ENCODE peak calls at places on chromosomes 5 and 9, in four cellular contexts. U is tibial nerve, P is stomach, I is A673. L is an unnamed sample. For H3K4me1, the result is how much of the 10 kb centered on the place peaks cover.

GRCh38 chr5:173710528-173710927 is 94.1 kb upstream of the BOD1 start:
- DNase-seq in U (no peak), I (no peak), P (no peak), L (no peak)

GRCh38 chr5:1515311-1515920 is 8.3 kb downstream of the LPCAT1 start:
- DNase-seq in P (peak), I (no peak), U (no peak), L (peak)

GRCh38 chr5:95963650-95964410 is 2.2 kb upstream of the ELL2 start:
- DNase-seq in I (peak), P (no peak), U (no peak), L (no peak)

GRCh38 chr9:134618163-134618822 is 23.3 kb upstream of the COL5A1 start:
- DNase-seq in I (no peak), U (no peak), P (no peak), L (no peak)

GRCh38 chr9:16090907-16091629 is 538.2 kb downstream of the CCDC171 start:
- DNase-seq in U (no peak), P (no peak), I (no peak), L (no peak)

GRCh38 chr5:180194410-180195345 is 14.3 kb downstream of the RASGEF1C start:
- DNase-seq in I (no peak), P (no peak), U (no peak), L (no peak)

GRCh38 chr5:95406426-95407093 is 15.4 kb downstream of the FAM81B start:
- DNase-seq in P (peak), I (peak), U (no peak), L (no peak)

GRCh38 chr5:66814146-66814991 is 218.2 kb downstream of the MAST4 start:
- DNase-seq in I (peak), U (peak), P (no peak), L (no peak)

GRCh38 chr5:176724472-176724871 is 77.2 kb downstream of the TSPAN17 start:
- DNase-seq in P (no peak), U (no peak), I (no peak), L (no peak)

GRCh38 chr9:35481347-35481975 is 8.4 kb upstream of the RUSC2 start:
- DNase-seq in P (peak), U (peak), I (peak), L (no peak)

GRCh38 chr5:179123491-179124328 is 63.5 kb downstream of the ZNF354C start:
- DNase-seq in I (no peak), U (no peak), P (peak), L (no peak)

GRCh38 chr9:32550046-32550608 is 2.0 kb upstream of the SMIM27 start:
- DNase-seq in I (peak), U (no peak), P (no peak), L (no peak)

GRCh38 chr5:172102913-172103629 is 85.0 kb downstream of the STK10 start:
- DNase-seq in P (peak), U (no peak), I (peak), L (peak)

GRCh38 chr9:75626860-75627259 is 263.6 kb upstream of the PCSK5 start:
- DNase-seq in P (no peak), I (no peak), U (no peak), L (no peak)

GRCh38 chr5:158198636-158199035 is 339.7 kb upstream of the CLINT1 start:
- DNase-seq in U (no peak), P (no peak), I (no peak), L (no peak)

GRCh38 chr5:5676218-5676617 is 253.7 kb downstream of the ICE1 start:
- DNase-seq in P (no peak), U (no peak), I (no peak), L (no peak)

GRCh38 chr5:176436641-176437040 is 11.5 kb upstream of the FAF2 start:
- DNase-seq in P (no peak), I (no peak), U (no peak), L (no peak)

GRCh38 chr5:54713923-54714581 is 196.5 kb downstream of the SNX18 start:
- DNase-seq in P (no peak), I (no peak), U (no peak), L (no peak)

GRCh38 chr5:61386062-61386800 is 54.2 kb downstream of the ZSWIM6 start:
- DNase-seq in U (no peak), P (no peak), I (no peak), L (no peak)

GRCh38 chr9:106930477-106930876 is 67.5 kb downstream of the ZNF462 start:
- DNase-seq in I (no peak), U (no peak), P (no peak), L (no peak)

GRCh38 chr5:35922468-35922867 is 16.0 kb downstream of the CAPSL start:
- DNase-seq in I (peak), P (no peak), U (no peak), L (no peak)

GRCh38 chr5:170971-171800 is 20.1 kb upstream of the LRRC14B start:
- DNase-seq in P (no peak), I (no peak), U (no peak), L (no peak)

GRCh38 chr9:114098660-114099522 is at the start of gene KIF12:
- DNase-seq in P (peak), U (no peak), I (peak), L (no peak)

GRCh38 chr5:45038366-45038987 is 229.7 kb downstream of the MRPS30 start:
- DNase-seq in P (no peak), U (no peak), I (peak), L (no peak)

GRCh38 chr5:111584651-111585050 is 72.3 kb upstream of the STARD4 start:
- DNase-seq in I (peak), P (no peak), U (no peak), L (no peak)

GRCh38 chr9:75185585-75186170 is 97.4 kb downstream of the OSTF1 start:
- DNase-seq in P (peak), I (peak), U (no peak), L (no peak)

GRCh38 chr5:57900356-57900944 is 417.8 kb upstream of the ACTBL2 start:
- DNase-seq in I (no peak), U (no peak), P (no peak), L (no peak)

GRCh38 chr9:113579270-113580040 is 115.9 kb downstream of the RGS3 start:
- DNase-seq in P (peak), I (no peak), U (no peak), L (no peak)

GRCh38 chr9:82532504-82532903 is 530.4 kb downstream of the RASEF start:
- DNase-seq in I (peak), P (no peak), U (no peak), L (no peak)

GRCh38 chr9:85004818-85005413 is 335.4 kb downstream of the NTRK2 start:
- DNase-seq in P (no peak), U (no peak), I (peak), L (no peak)

GRCh38 chr9:95091574-95091970 is 225.9 kb downstream of the FANCC start:
- DNase-seq in I (no peak), P (no peak), U (no peak), L (no peak)

GRCh38 chr9:134295101-134295745 is 31.0 kb upstream of the RXRA start:
- DNase-seq in I (no peak), P (no peak), U (no peak), L (no peak)

GRCh38 chr9:114908104-114908621 is 22.2 kb downstream of the TNFSF8 start:
- DNase-seq in U (no peak), I (no peak), P (no peak), L (no peak)

GRCh38 chr5:11622785-11623184 is 281.5 kb downstream of the CTNND2 start:
- DNase-seq in P (no peak), U (no peak), I (no peak), L (no peak)

GRCh38 chr5:66596791-66597757 is 881 bp downstream of the MAST4 start:
- DNase-seq in P (peak), U (no peak), I (peak), L (no peak)

GRCh38 chr5:81397169-81397568 is 3.2 kb upstream of the ACOT12 start:
- DNase-seq in U (no peak), P (no peak), I (peak), L (no peak)

GRCh38 chr5:74483001-74483400 is 157.5 kb downstream of the ENC1 start:
- DNase-seq in U (no peak), P (no peak), I (no peak), L (no peak)
- H3K4me1 ChIP-seq in U (under half), P (under half), I (under half), L (under half)

GRCh38 chr9:125262217-125262991 is 778 bp downstream of the GAPVD1 start:
- DNase-seq in P (no peak), U (no peak), I (peak), L (no peak)
- H3K27ac ChIP-seq in P (peak), U (peak), I (peak), L (peak)

DNA sequence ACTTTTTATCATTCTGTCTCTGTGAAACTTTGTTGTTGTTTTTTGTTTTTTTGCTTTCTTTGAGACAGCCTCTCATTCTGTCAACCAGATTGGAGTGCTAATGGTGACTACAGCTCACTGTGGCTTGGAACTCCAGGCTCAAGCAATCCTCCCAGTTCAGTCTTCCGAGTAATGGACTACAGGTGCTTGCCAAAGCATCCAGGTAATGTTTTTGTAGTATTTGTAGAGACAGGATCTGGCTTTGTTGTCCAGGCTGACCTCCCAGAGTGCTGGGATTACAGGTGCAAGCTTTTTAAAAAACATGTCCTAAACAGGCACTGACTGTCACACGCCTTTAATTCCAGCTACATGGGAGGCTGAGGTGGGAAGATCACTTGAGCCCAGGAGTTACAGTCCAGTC is 235.1 kb downstream of the MEF2C start:
- DNase-seq in P (no peak), I (no peak), U (no peak), L (no peak)
- TF ChIP-seq CTCF in P (no peak), I (no peak), U (no peak), L (no peak)

DNA sequence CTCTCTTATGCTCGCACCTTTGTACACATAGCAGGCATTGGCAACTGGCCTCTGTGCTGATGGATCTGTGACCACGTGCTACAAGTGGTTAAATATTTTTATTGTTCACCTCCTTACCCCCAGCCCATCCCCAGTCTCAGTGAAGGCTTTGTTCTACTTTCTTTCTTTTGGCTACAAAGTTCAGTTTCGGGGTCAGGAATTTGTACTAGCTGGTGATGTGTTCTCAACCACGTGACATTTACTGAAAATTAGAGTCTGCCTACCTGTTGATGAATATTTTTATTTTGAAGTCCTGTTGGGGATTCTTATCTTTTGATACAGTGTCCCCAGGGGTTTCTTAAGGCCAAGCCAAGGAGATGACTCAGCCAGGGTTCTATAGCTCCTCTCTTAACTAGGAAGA is 47.8 kb downstream of the C9orf57 start:
- DNase-seq in I (no peak), U (no peak), P (no peak), L (no peak)
- H3K4me1 ChIP-seq in I (under half), U (under half), P (under half), L (under half)

GRCh38 chr5:138386290-138386689 is 33.8 kb downstream of the KDM3B start:
- DNase-seq in I (no peak), U (no peak), P (peak), L (no peak)
- H3K27ac ChIP-seq in I (no peak), U (no peak), P (no peak), L (no peak)

GRCh38 chr9:7342229-7342628 is 457.3 kb downstream of the DMAC1 start:
- DNase-seq in P (no peak), I (no peak), U (no peak), L (no peak)
- TF ChIP-seq CTCF in P (no peak), I (peak), U (no peak), L (peak)